ENCODE peak calls at places on chromosome 11, in eight cellular contexts. J is neural progenitor cell; T is stimulated activated CD4-positive, alpha-beta T cell treated with anti-CD3 and anti-CD28 coated beads, Interleukin-1b, Interleukin-23, amount 100 ng/mL, for 4 hours; F is NCI-H2081; K is MCF 10A; Q is GM04504; A is GOT3; H is fibroblast of mammary gland. P is an unnamed sample.

GRCh38 chr11:68643576-68643975 is 40.8 kb upstream of the GAL start:
- DNase-seq in J (no peak), T (no peak), F (no peak), K (no peak), Q (no peak), A (no peak), H (peak), P (no peak)

GRCh38 chr11:85137597-85137996 is 489.5 kb downstream of the DLG2 start:
- DNase-seq in J (no peak), T (no peak), F (peak), K (no peak), Q (no peak), A (no peak), H (no peak), P (no peak)

GRCh38 chr11:134266841-134267251 is 9.3 kb upstream of the GLB1L3 start:
- DNase-seq in J (no peak), T (no peak), F (no peak), K (peak), Q (peak), A (no peak), H (peak), P (no peak)

GRCh38 chr11:17543574-17544180 is 539 bp downstream of the USH1C start:
- DNase-seq in J (no peak), T (no peak), F (no peak), K (no peak), Q (no peak), A (no peak), H (no peak), P (no peak)

GRCh38 chr11:31059529-31059928 is 310.0 kb downstream of the DCDC1 start:
- DNase-seq in J (no peak), T (no peak), F (no peak), K (no peak), Q (no peak), A (no peak), H (no peak), P (no peak)

GRCh38 chr11:67213251-67213650 is 53.0 kb upstream of the GRK2 start:
- DNase-seq in J (no peak), T (no peak), F (no peak), K (no peak), Q (no peak), A (no peak), H (no peak), P (no peak)

GRCh38 chr11:3107608-3108182 is 50.5 kb upstream of the CARS1 start:
- DNase-seq in J (no peak), T (no peak), F (no peak), K (no peak), Q (no peak), A (no peak), H (no peak), P (no peak)

GRCh38 chr11:6576471-6577373 is 26.7 kb downstream of the RRP8 start:
- DNase-seq in J (no peak), T (no peak), F (peak), K (peak), Q (peak), A (no peak), H (peak), P (no peak)

GRCh38 chr11:47716692-47717091 is 1.5 kb upstream of the AGBL2 start:
- DNase-seq in J (no peak), T (no peak), F (no peak), K (no peak), Q (no peak), A (no peak), H (no peak), P (no peak)

GRCh38 chr11:65491614-65492386 is 7.0 kb upstream of the MALAT1 start:
- DNase-seq in J (peak), T (no peak), F (peak), K (peak), Q (peak), A (no peak), H (peak), P (no peak)

GRCh38 chr11:117877120-117877784 is 794 bp upstream of the FXYD6 start:
- DNase-seq in J (no peak), T (no peak), F (no peak), K (no peak), Q (no peak), A (no peak), H (peak), P (no peak)

GRCh38 chr11:12009617-12010321 is 1.3 kb upstream of the DKK3 start:
- DNase-seq in J (no peak), T (no peak), F (no peak), K (no peak), Q (no peak), A (no peak), H (no peak), P (no peak)

P was measured in NCI-H1048.